ENCODE peak calls at places on chromosome 6, in four cellular contexts. N, U, Z and G are unnamed samples.

GRCh38 chr6:119395192-119395591 is 45.6 kb upstream of the MAN1A1 start:
- DNase-seq in N (no peak), U (no peak), Z (no peak), G (no peak)

GRCh38 chr6:15623282-15624116 is 39.3 kb downstream of the DTNBP1 start:
- DNase-seq in N (no peak), U (peak; percentile 64), Z (no peak), G (peak; percentile 13)

GRCh38 chr6:2055914-2056313 is 189.5 kb downstream of the GMDS start:
- DNase-seq in N (no peak), U (no peak), Z (no peak), G (no peak)

GRCh38 chr6:33677153-33677660 is 34.3 kb downstream of the UQCC2 start:
- DNase-seq in N (no peak), U (peak; percentile 18), Z (no peak), G (no peak)

GRCh38 chr6:47473791-47474351 is 3.7 kb upstream of the CD2AP start:
- DNase-seq in N (no peak), U (no peak), Z (no peak), G (no peak)

GRCh38 chr6:31114540-31114876 is at the start of gene PSORS1C1:
- DNase-seq in N (peak; percentile 91), U (peak; percentile 93), Z (peak; percentile 90), G (peak; percentile 97)

GRCh38 chr6:142943746-142944125 is 1.2 kb downstream of the HIVEP2 start:
- DNase-seq in N (peak; percentile 20), U (peak; percentile 36), Z (no peak), G (no peak)

GRCh38 chr6:73506246-73506645 is 14.6 kb downstream of the EEF1A1 start:
- DNase-seq in N (no peak), U (no peak), Z (no peak), G (no peak)

GRCh38 chr6:137640086-137640485 is 145.9 kb upstream of the OLIG3 start:
- DNase-seq in N (no peak), U (no peak), Z (no peak), G (no peak)

GRCh38 chr6:8658391-8658790 is 223.0 kb upstream of the SLC35B3 start:
- DNase-seq in N (no peak), U (no peak), Z (no peak), G (no peak)

GRCh38 chr6:169976301-169977081 is 225.1 kb downstream of the ERMARD start:
- DNase-seq in N (no peak), U (no peak), Z (no peak), G (peak; percentile 68)

GRCh38 chr6:162195441-162195840 is 532.1 kb downstream of the PRKN start:
- DNase-seq in N (no peak), U (no peak), Z (no peak), G (no peak)

GRCh38 chr6:71124340-71124739 is 164.3 kb upstream of the OGFRL1 start:
- DNase-seq in N (no peak), U (no peak), Z (no peak), G (no peak)

GRCh38 chr6:36954262-36954931 is at the start of gene PI16:
- DNase-seq in N (no peak), U (no peak), Z (no peak), G (no peak)

GRCh38 chr6:30357678-30358339 is 12.9 kb downstream of the RPP21 start:
- DNase-seq in N (peak; percentile 61), U (peak; percentile 84), Z (peak; percentile 71), G (peak; percentile 57)

GRCh38 chr6:1745814-1746213 is 136.1 kb downstream of the FOXC1 start:
- DNase-seq in N (no peak), U (no peak), Z (no peak), G (no peak)

GRCh38 chr6:109783245-109783990 is 92.3 kb downstream of the FIG4 start:
- DNase-seq in N (no peak), U (no peak), Z (no peak), G (no peak)

GRCh38 chr6:30818426-30818841 is 65.9 kb upstream of the DDR1 start:
- DNase-seq in N (no peak), U (peak; percentile 89), Z (no peak), G (peak; percentile 64)

GRCh38 chr6:150293423-150294280 is 75.2 kb upstream of the IYD start:
- DNase-seq in N (no peak), U (peak; percentile 74), Z (peak; percentile 46), G (peak; percentile 60)

GRCh38 chr6:129667621-129668020 is 42.4 kb downstream of the ARHGAP18 start:
- DNase-seq in N (no peak), U (peak; percentile 53), Z (no peak), G (no peak)

GRCh38 chr6:113980937-113981554 is 10.1 kb upstream of the HDAC2 start:
- DNase-seq in N (no peak), U (peak; percentile 33), Z (no peak), G (peak; percentile 42)

GRCh38 chr6:42599558-42599957 is 35.7 kb downstream of the UBR2 start:
- DNase-seq in N (no peak), U (no peak), Z (no peak), G (no peak)

GRCh38 chr6:46290435-46290834 is 119.7 kb upstream of the ENPP5 start:
- DNase-seq in N (no peak), U (peak; percentile 8), Z (no peak), G (no peak)

GRCh38 chr6:4637691-4638433 is 138.3 kb upstream of the CDYL start:
- DNase-seq in N (no peak), U (peak; percentile 69), Z (peak; percentile 16), G (peak; percentile 35)

GRCh38 chr6:35489995-35490791 is 6.7 kb downstream of the TEAD3 start:
- DNase-seq in N (peak; percentile 96), U (peak; percentile 84), Z (no peak), G (no peak)

GRCh38 chr6:150775400-150775799 is 90.1 kb upstream of the MTHFD1L start:
- DNase-seq in N (no peak), U (no peak), Z (peak; percentile 7), G (no peak)

GRCh38 chr6:97052152-97052787 is 127.7 kb downstream of the KLHL32 start:
- DNase-seq in N (no peak), U (no peak), Z (no peak), G (no peak)

GRCh38 chr6:23659125-23659524 is 466.9 kb upstream of the NRSN1 start:
- DNase-seq in N (no peak), U (peak; percentile 39), Z (no peak), G (no peak)
- TF ChIP-seq CTCF in N (no peak), U (peak; percentile 45), Z (no peak), G (peak; percentile 14)

DNA sequence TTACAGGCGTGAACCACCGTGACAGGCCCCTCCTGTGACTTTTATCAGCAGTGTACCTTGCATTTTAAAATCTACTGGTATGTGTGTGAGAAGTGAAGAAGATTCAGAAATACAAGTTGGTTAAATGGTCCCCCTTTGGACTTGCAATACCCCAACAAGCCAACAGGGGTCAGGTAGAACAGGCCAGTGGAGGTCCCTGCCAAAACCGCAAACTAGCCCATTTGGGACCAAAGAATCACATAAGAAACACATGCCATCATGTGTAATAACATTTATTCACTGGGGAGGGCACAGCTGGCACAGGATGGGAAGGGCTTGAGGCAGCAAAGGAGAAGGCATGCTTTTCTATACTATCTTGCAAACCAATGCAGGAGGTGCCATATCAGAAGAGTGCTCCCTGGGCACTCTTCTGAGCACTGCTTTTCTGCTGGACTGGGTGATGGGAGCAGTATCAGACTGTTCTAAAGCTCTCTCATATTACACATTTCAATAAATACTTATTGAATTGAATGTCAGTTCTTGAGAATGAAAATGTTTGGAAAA is 116.1 kb upstream of the TRAF3IP2 start:
- DNase-seq in N (no peak), U (peak; percentile 73), Z (peak; percentile 13), G (peak; percentile 15)
- H3K27ac ChIP-seq in N (peak overlapping the region; percentile 24), U (no peak overlapping the region), Z (no peak overlapping the region), G (no peak overlapping the region)

GRCh38 chr6:134174790-134175531 is 122.5 kb upstream of the SLC2A12 start:
- DNase-seq in N (peak; percentile 90), U (peak; percentile 90), Z (peak; percentile 73), G (peak; percentile 78)
- TF ChIP-seq CTCF in N (no peak), U (no peak), Z (no peak), G (no peak)

DNA sequence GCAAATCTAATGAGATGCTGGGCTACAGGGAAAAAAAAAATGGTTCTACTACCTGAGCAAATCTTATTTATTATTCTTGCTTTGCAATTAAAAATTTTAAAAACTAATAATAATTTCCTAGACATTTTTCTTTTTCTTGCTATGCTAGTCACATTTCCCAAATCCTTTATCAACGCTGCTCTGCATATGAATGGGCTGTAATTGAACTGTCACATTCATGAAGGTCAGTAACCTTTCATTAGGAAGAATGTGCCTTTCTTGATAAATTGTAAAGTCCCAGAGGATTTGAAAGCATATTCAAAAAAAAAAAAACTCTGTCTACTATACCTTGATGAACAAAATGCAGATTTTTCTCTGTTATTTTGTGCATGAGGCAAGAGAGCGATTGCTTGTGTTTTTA is 538.7 kb upstream of the ID4 start:
- DNase-seq in N (no peak), U (no peak), Z (no peak), G (no peak)
- H3K27ac ChIP-seq in N (no peak overlapping the region), U (no peak overlapping the region), Z (no peak overlapping the region), G (no peak overlapping the region)

DNA sequence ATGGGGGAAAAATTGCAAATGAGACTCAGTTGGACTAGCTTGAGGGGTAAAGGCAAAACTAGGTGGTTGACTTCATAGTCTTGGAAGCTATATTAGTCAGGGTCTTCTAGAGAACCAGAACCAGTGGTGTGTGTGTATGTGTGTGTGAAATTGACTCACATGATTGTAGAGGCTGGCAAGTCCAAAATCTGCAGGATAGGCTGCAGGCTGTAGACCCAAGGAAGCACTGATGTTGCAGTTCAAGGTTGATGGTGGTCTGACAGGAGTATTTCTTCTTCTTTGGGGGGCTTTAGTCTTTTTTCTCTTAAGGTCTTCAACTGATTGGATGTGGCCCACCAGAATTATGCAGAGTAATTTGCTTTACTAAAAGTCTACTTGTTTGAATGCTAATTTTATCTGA is 217.4 kb downstream of the MANEA start:
- DNase-seq in N (no peak), U (no peak), Z (no peak), G (no peak)
- TF ChIP-seq CTCF in N (no peak), U (no peak), Z (no peak), G (no peak)

GRCh38 chr6:167825759-167826229 is 917 bp upstream of the AFDN start:
- DNase-seq in N (peak; percentile 46), U (no peak), Z (peak; percentile 35), G (peak; percentile 72)
- H3K27ac ChIP-seq in N (peak overlapping the region; percentile 82), U (no peak overlapping the region), Z (peak overlapping the region; percentile 77), G (no peak overlapping the region)